ENCODE peak calls at places on chromosomes 3 and 15, in six cellular contexts. H, M, V, N, Y and Q are unnamed samples.

GRCh38 chr3:194097141-194097880 is 38.6 kb upstream of the HES1 start:
- DNase-seq in H (peak; percentile 80), N (no peak), Y (no peak), V (peak; percentile 59), M (no peak), Q (no peak)

GRCh38 chr3:14885307-14885706 is 62.1 kb upstream of the NR2C2 start:
- DNase-seq in V (no peak), Y (no peak), M (no peak), N (no peak), H (no peak), Q (no peak)

GRCh38 chr3:72657666-72658065 is 190.6 kb downstream of the SHQ1 start:
- DNase-seq in N (peak; percentile 58), M (peak; percentile 54), V (no peak), Y (peak; percentile 40), H (no peak), Q (no peak)

GRCh38 chr15:100893261-100893963 is 13.8 kb downstream of the ALDH1A3 start:
- DNase-seq in Y (no peak), V (no peak), N (no peak), H (no peak), M (no peak), Q (no peak)

GRCh38 chr3:105836533-105836932 is 32.3 kb downstream of the CBLB start:
- DNase-seq in N (no peak), Y (peak; percentile 20), M (no peak), H (no peak), V (no peak), Q (no peak)

GRCh38 chr15:31803388-31803884 is 226.9 kb upstream of the CHRNA7 start:
- DNase-seq in H (no peak), Y (no peak), M (no peak), N (no peak), V (no peak), Q (no peak)

GRCh38 chr3:114640126-114640525 is 346.3 kb downstream of the TIGIT start:
- DNase-seq in M (no peak), Y (no peak), N (no peak), H (no peak), V (no peak), Q (no peak)

GRCh38 chr15:98596885-98597343 is 51.4 kb upstream of the IGF1R start:
- DNase-seq in M (no peak), Y (no peak), N (no peak), H (no peak), V (no peak), Q (no peak)

GRCh38 chr3:122523317-122523716 is 8.6 kb upstream of the KPNA1 start:
- DNase-seq in H (no peak), N (no peak), M (no peak), V (no peak), Y (no peak), Q (no peak)

GRCh38 chr3:115655761-115656282 is 32.5 kb downstream of the GAP43 start:
- DNase-seq in M (no peak), N (no peak), Y (no peak), H (no peak), V (no peak), Q (no peak)

GRCh38 chr3:141537866-141538265 is 51.0 kb downstream of the RASA2 start:
- DNase-seq in V (no peak), H (no peak), N (no peak), M (no peak), Y (no peak), Q (no peak)

GRCh38 chr3:62184559-62184958 is 188.8 kb downstream of the FEZF2 start:
- DNase-seq in N (no peak), H (no peak), V (peak; percentile 10), Y (peak; percentile 61), M (no peak), Q (peak; percentile 60)

GRCh38 chr15:82892541-82892940 is 60.0 kb downstream of the HOMER2 start:
- DNase-seq in V (no peak), N (no peak), M (no peak), H (no peak), Y (no peak), Q (no peak)

GRCh38 chr3:143119974-143120715 is 574 bp downstream of the CHST2 start:
- DNase-seq in Y (no peak), M (no peak), N (no peak), V (no peak), H (no peak), Q (no peak)

GRCh38 chr3:106570426-106570825 is 701.6 kb upstream of the CBLB start:
- DNase-seq in Y (no peak), V (no peak), N (no peak), M (no peak), H (no peak), Q (no peak)

GRCh38 chr3:138833908-138834358 is 795 bp downstream of the PIK3CB start:
- DNase-seq in H (no peak), N (peak; percentile 64), Y (no peak), V (peak; percentile 19), M (no peak), Q (no peak)

DNA sequence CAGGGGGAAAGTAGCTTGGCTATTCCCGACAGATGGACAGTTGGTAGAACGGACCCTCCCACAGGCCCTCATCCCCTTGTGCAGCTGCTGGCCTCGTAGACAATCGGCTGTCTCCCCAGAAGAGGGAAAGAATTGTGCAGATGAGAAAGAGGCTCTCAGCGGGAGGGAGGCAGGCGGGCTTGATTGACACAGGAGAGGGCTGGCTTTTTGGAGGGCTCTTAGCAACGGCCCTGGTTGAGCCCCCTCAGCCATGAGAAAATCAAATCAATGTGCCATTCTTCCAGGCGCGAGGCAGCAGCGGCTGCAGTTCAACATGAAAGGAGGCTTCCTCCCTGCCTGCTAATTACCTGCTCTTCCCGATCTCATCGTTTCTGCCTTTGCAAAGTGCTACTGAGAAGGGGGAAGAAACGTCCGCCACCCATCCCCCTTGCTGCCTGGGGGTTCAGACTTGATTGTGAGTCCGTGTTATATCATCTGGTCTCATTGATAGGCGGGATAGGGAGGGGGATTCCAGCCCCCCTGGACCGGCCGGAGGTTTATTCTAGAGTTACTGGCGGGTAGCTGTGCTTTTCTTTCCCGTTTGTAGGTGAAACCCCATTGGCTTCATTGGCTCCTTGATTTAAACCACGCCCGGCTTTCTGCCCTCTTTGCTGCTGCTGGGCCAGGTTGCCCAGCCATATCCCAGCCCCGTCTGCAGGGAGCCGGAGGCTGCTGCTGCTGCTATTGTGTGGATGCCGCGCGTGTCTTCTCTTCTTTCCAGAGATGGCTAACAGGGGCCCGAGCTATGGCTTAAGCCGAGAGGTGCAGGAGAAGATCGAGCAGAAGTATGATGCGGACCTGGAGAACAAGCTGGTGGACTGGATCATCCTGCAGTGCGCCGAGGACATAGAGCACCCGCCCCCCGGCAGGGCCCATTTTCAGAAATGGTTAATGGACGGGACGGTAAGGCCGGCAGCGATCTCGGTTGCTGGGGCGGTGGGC is at the start of gene TAGLN3:
- DNase-seq in Y (no peak), N (no peak), M (no peak), H (no peak), V (peak; percentile 21), Q (peak; percentile 36)
- H3K27ac ChIP-seq in Y (no peak within 1 kb of the TSS), N (no peak within 1 kb of the TSS), M (no peak within 1 kb of the TSS), H (no peak within 1 kb of the TSS), V (no peak within 1 kb of the TSS), Q (peak within 1 kb of the TSS; percentile 61)

GRCh38 chr3:42880601-42881451 is 5.1 kb upstream of the CYP8B1 start:
- DNase-seq in M (peak; percentile 86), Y (peak; percentile 66), V (peak; percentile 80), N (peak; percentile 79), H (peak; percentile 78), Q (peak; percentile 69)
- H3K27ac ChIP-seq in M (peak overlapping the region; percentile 61), Y (no peak overlapping the region), V (peak overlapping the region; percentile 67), N (no peak overlapping the region), H (no peak overlapping the region), Q (peak overlapping the region; percentile 13)

GRCh38 chr3:37290551-37290950 is 116.2 kb upstream of the LRRFIP2 start:
- DNase-seq in Y (no peak), N (no peak), H (no peak), V (no peak), M (no peak), Q (no peak)
- H3K27ac ChIP-seq in Y (no peak overlapping the region), N (no peak overlapping the region), H (no peak overlapping the region), V (no peak overlapping the region), M (no peak overlapping the region), Q (no peak overlapping the region)

GRCh38 chr15:88756926-88757325 is 46.3 kb upstream of the ACAN start:
- DNase-seq in M (no peak), N (no peak), H (no peak), Y (no peak), V (no peak), Q (no peak)

GRCh38 chr15:88759872-88760271 is 43.4 kb upstream of the ACAN start:
- DNase-seq in H (no peak), N (no peak), V (no peak), M (no peak), Y (no peak), Q (no peak)

GRCh38 chr15:88752501-88752900 is 50.7 kb upstream of the ACAN start:
- DNase-seq in V (no peak), M (no peak), Y (no peak), H (no peak), N (no peak), Q (no peak)

GRCh38 chr15:88752956-88753355 is 50.3 kb upstream of the ACAN start:
- DNase-seq in H (no peak), V (no peak), Y (no peak), M (no peak), N (no peak), Q (no peak)

DNA sequence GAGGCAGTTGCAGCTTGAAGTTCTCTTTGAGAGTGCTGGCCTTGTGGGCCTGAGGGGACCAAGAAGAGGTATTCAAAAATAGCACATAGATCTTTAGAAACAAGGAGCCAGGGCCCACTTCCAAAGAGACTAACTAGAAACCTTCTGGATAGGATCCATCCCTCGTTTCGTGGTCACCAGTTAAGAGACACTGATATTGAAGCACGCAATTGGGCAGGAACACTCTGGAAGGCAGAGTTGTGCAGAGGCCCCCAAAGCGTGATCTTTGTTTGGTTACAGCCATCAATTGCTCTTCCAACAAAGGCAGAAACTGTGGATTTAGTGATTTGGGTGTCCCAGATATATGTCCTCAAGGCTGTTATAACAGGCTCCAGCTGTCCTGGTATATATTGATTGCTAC is 46.7 kb upstream of the ACAN start:
- DNase-seq in H (no peak), N (no peak), Y (no peak), M (no peak), V (no peak), Q (no peak)
- H3K27ac ChIP-seq in H (no peak overlapping the region), N (no peak overlapping the region), Y (no peak overlapping the region), M (no peak overlapping the region), V (no peak overlapping the region), Q (no peak overlapping the region)

GRCh38 chr3:43319794-43320193 is 33.5 kb downstream of the SNRK start:
- DNase-seq in V (no peak), Y (no peak), H (no peak), N (no peak), M (no peak), Q (no peak)
- H3K27ac ChIP-seq in V (no peak overlapping the region), Y (peak overlapping the region; percentile 18), H (no peak overlapping the region), N (no peak overlapping the region), M (no peak overlapping the region), Q (no peak overlapping the region)

GRCh38 chr3:11602886-11603285 is 40.8 kb downstream of the VGLL4 start:
- DNase-seq in H (no peak), N (no peak), M (no peak), V (no peak), Y (no peak), Q (no peak)
- H3K27ac ChIP-seq in H (peak overlapping the region; percentile 13), N (no peak overlapping the region), M (no peak overlapping the region), V (peak overlapping the region; percentile 22), Y (no peak overlapping the region), Q (peak overlapping the region; percentile 74)

GRCh38 chr3:13006216-13006990 is 66.8 kb downstream of the IQSEC1 start:
- DNase-seq in M (no peak), H (no peak), Y (no peak), N (no peak), V (no peak), Q (no peak)
- H3K27ac ChIP-seq in M (no peak overlapping the region), H (no peak overlapping the region), Y (no peak overlapping the region), N (no peak overlapping the region), V (no peak overlapping the region), Q (no peak overlapping the region)

GRCh38 chr15:68512052-68512451 is 66.7 kb upstream of the CORO2B start:
- DNase-seq in V (no peak), Y (no peak), H (no peak), M (no peak), N (no peak), Q (no peak)
- H3K27ac ChIP-seq in V (no peak overlapping the region), Y (no peak overlapping the region), H (no peak overlapping the region), M (no peak overlapping the region), N (no peak overlapping the region), Q (no peak overlapping the region)